ENCODE peak calls at places on chromosome 12, in five cellular contexts. G is neuronal stem cell, I is H9, N is trophoblast cell, L is H1. B is an unnamed sample.

GRCh38 chr12:7042847-7043246 is 17.7 kb upstream of the C1S start:
- DNase-seq in G (no peak), I (no peak), N (peak), L (no peak), B (peak)

GRCh38 chr12:25017336-25017735 is 68.4 kb upstream of the BCAT1 start:
- DNase-seq in G (no peak), I (no peak), N (no peak), L (no peak), B (no peak)

GRCh38 chr12:94980577-94980976 is 22.9 kb downstream of the NDUFA12 start:
- DNase-seq in G (no peak), I (no peak), N (peak), L (no peak), B (peak)

GRCh38 chr12:49187184-49187583 is 1.7 kb downstream of the TUBA1A start:
- DNase-seq in G (no peak), I (no peak), N (no peak), L (no peak), B (peak)

GRCh38 chr12:57177354-57177753 is 29.9 kb upstream of the LRP1-AS start:
- DNase-seq in G (no peak), I (no peak), N (no peak), L (no peak), B (no peak)

GRCh38 chr12:125436686-125437085 is 371.5 kb downstream of the AACS start:
- DNase-seq in G (no peak), I (no peak), N (no peak), L (no peak), B (no peak)

GRCh38 chr12:112992541-112993398 is 14.5 kb downstream of the OAS2 start:
- DNase-seq in G (peak), I (peak), N (peak), L (peak), B (peak)

GRCh38 chr12:96226801-96227348 is 32.7 kb downstream of the ELK3 start:
- DNase-seq in G (no peak), I (no peak), N (no peak), L (no peak), B (no peak)

GRCh38 chr12:56955631-56956256 is 1.7 kb downstream of the RDH16 start:
- DNase-seq in G (no peak), I (no peak), N (no peak), L (no peak), B (peak)

GRCh38 chr12:113271853-113272561 is 50.7 kb downstream of the TPCN1 start:
- DNase-seq in G (no peak), I (no peak), N (peak), L (no peak), B (peak)

GRCh38 chr12:127550271-127550670 is 716.7 kb upstream of the TMEM132C start:
- DNase-seq in G (no peak), I (no peak), N (no peak), L (no peak), B (peak)

GRCh38 chr12:117878598-117878997 is 90.2 kb downstream of the KSR2 start:
- DNase-seq in G (no peak), I (no peak), N (no peak), L (no peak), B (no peak)

GRCh38 chr12:24133385-24133784 is 183.9 kb upstream of the SOX5 start:
- DNase-seq in G (peak), I (peak), N (no peak), L (peak), B (no peak)

GRCh38 chr12:48978741-48979601 is 849 bp downstream of the WNT1 start:
- DNase-seq in G (no peak), I (no peak), N (no peak), L (no peak), B (no peak)

GRCh38 chr12:82682326-82682725 is 4.4 kb upstream of the TMTC2 start:
- DNase-seq in G (no peak), I (no peak), N (no peak), L (no peak), B (no peak)

GRCh38 chr12:31231611-31232360 is 94.2 kb downstream of the SINHCAF start:
- DNase-seq in G (no peak), I (no peak), N (no peak), L (no peak), B (no peak)

GRCh38 chr12:4276524-4277204 is 3.1 kb downstream of the CCND2 start:
- DNase-seq in G (peak), I (peak), N (peak), L (peak), B (peak)

GRCh38 chr12:48350249-48351021 is at the start of gene ZNF641:
- DNase-seq in G (peak), I (peak), N (peak), L (peak), B (peak)

GRCh38 chr12:116442981-116443380 is 116.2 kb upstream of the MAP1LC3B2 start:
- DNase-seq in G (no peak), I (no peak), N (peak), L (no peak), B (peak)

GRCh38 chr12:111446631-111447570 is 41.2 kb downstream of the SH2B3 start:
- DNase-seq in G (no peak), I (no peak), N (no peak), L (peak), B (no peak)

GRCh38 chr12:126069549-126070165 is 1004.4 kb downstream of the AACS start:
- DNase-seq in G (peak), I (peak), N (peak), L (peak), B (peak)

GRCh38 chr12:133192847-133193246 is 11.6 kb downstream of the ZNF268 start:
- DNase-seq in G (no peak), I (no peak), N (no peak), L (no peak), B (no peak)

GRCh38 chr12:30823764-30824163 is 69.0 kb upstream of the CAPRIN2 start:
- DNase-seq in G (no peak), I (peak), N (no peak), L (no peak), B (no peak)

GRCh38 chr12:29283969-29284368 is 97.0 kb downstream of the ERGIC2 start:
- DNase-seq in G (no peak), I (no peak), N (no peak), L (no peak), B (peak)

GRCh38 chr12:76029982-76030377 is 1.6 kb downstream of the PHLDA1 start:
- DNase-seq in G (no peak), I (no peak), N (peak), L (no peak), B (peak)

GRCh38 chr12:122871851-122872785 is 23.8 kb downstream of the VPS37B start:
- DNase-seq in G (no peak), I (peak), N (peak), L (peak), B (peak)

GRCh38 chr12:121776190-121777098 is 17.0 kb downstream of the RHOF start:
- DNase-seq in G (peak), I (peak), N (peak), L (peak), B (peak)

GRCh38 chr12:15364221-15365170 is 42.2 kb downstream of the PTPRO start:
- DNase-seq in G (no peak), I (no peak), N (peak), L (no peak), B (no peak)

GRCh38 chr12:31204995-31205582 is 120.9 kb downstream of the SINHCAF start:
- DNase-seq in G (no peak), I (no peak), N (no peak), L (no peak), B (peak)

GRCh38 chr12:54622463-54623183 is 12.1 kb downstream of the LACRT start:
- DNase-seq in G (no peak), I (no peak), N (peak), L (no peak), B (no peak)

GRCh38 chr12:67269632-67270578 is 747 bp downstream of the CAND1 start:
- DNase-seq in G (no peak), I (peak), N (peak), L (peak), B (no peak)

GRCh38 chr12:47875732-47876131 is 29.1 kb downstream of the VDR start:
- DNase-seq in G (no peak), I (no peak), N (no peak), L (no peak), B (no peak)

GRCh38 chr12:12803186-12803585 is 10.0 kb upstream of the DDX47 start:
- DNase-seq in G (no peak), I (no peak), N (peak), L (no peak), B (peak)

GRCh38 chr12:108311605-108312004 is 27.5 kb downstream of the CMKLR1 start:
- DNase-seq in G (no peak), I (no peak), N (no peak), L (no peak), B (no peak)

DNA sequence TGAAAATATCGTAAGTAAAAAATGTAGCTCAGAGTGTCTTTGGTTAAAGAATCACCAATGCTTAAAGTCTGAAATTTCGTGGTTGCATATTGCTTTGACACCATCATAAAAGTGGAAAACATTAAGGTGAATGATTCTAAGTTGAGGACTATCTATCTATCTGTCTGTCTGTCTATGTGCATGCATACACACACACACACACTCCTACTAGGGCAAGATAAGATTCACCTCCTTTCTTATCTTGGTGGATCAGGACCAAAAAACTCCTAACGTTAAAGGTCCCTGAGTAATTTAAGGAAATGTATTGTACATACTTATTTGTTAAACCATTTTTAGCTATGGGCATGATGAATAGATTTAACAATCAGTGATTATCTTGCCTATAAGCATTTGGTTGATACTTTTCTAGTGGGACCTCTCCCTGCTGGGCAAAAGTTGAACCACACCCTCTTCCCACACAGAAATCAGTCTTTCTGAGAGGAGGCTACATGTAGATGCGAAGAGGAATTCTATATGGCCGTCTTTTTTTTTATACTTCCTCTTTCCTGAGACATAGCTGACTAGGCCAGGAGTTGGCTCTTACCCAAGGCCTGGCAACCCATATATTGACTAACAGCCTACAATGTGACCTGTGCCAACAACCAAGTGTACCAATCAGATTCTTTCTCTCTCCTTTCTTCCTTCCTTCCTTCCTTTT is 19.3 kb upstream of the LLPH start:
- DNase-seq in G (no peak), I (no peak), N (no peak), L (no peak), B (no peak)
- H2BK12ac ChIP-seq in G (no peak), I (no peak), N (no peak), L (no peak), B (no peak)

GRCh38 chr12:52253391-52254179 is 20.5 kb downstream of the KRT7 start:
- DNase-seq in G (no peak), I (no peak), N (peak), L (no peak), B (no peak)
- H2BK12ac ChIP-seq in G (no peak), I (no peak), N (no peak), L (no peak), B (no peak)

DNA sequence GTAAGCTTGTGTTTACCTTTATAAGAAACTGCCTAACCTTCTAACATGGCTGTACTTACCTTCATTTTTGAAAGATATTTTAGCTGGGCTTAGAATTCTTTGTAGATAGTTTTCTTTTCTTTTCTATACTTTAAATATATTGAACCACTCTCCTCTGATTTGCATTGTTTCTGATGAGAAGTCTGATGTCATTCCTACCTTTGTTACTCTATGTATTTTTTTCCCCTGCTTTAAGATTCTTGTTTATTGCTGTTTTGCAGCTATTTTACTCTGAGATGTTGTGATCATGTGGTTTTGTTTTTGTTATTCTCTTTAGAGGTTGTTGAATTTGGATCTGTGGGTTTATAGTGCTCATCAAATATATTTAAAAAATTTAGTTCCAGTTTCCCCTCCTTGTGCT is 31.8 kb downstream of the CNOT2 start:
- DNase-seq in G (no peak), I (no peak), N (no peak), L (no peak), B (no peak)
- H2BK12ac ChIP-seq in G (no peak), I (no peak), N (no peak), L (no peak), B (no peak)

GRCh38 chr12:38961044-38961443 is 55.7 kb upstream of the CPNE8 start:
- DNase-seq in G (no peak), I (no peak), N (no peak), L (no peak), B (no peak)
- H2BK12ac ChIP-seq in G (no peak), I (no peak), N (no peak), L (no peak), B (no peak)

DNA sequence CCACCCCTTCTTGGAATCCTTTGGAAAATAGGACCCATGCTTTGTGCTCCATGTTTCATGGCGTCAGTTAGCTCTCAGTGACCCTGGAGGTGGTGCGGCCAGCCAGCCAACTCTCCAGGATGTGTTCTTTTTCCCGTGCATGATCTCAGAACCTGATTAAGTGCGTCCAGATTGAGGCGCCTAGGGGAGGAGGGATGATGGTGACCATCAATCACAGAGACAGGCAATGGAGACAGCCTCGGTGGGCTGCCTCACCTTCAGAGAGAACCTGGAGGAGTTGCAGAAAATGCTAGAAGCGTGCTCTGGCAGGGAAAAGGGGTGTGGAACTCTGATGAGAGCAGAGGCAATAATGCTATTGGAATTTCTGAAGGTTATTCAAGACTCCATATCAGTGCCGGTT is 53.1 kb upstream of the IGF1 start:
- DNase-seq in G (no peak), I (no peak), N (no peak), L (no peak), B (no peak)
- H2BK12ac ChIP-seq in G (no peak), I (no peak), N (no peak), L (no peak), B (no peak)

DNA sequence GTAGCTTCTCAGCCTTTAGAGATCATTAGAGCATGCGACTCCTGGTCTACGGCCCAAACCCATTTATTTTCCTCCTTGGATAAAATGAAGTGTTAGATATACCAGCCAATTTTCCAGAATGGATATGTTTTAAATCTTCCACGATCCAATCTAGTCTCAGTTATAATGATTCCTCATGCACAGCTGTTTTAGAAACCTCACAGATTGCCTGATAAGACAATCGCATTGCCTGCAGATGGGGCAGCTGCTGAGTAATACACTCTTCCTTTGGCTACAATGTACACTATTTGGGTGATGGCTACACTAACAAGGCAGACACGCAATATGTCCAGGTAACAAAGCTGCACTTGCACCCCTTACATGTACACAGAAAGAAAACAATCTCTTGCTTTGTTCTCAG is 227.1 kb downstream of the GLT1D1 start:
- DNase-seq in G (no peak), I (no peak), N (no peak), L (no peak), B (no peak)
- H2BK12ac ChIP-seq in G (no peak), I (no peak), N (no peak), L (no peak), B (no peak)

GRCh38 chr12:105841880-105842279 is 296.9 kb downstream of the NUAK1 start:
- DNase-seq in G (no peak), I (no peak), N (no peak), L (no peak), B (no peak)

GRCh38 chr12:105839629-105840127 is 299.1 kb downstream of the NUAK1 start:
- DNase-seq in G (no peak), I (no peak), N (no peak), L (no peak), B (no peak)

GRCh38 chr12:105836235-105836634 is 302.5 kb downstream of the NUAK1 start:
- DNase-seq in G (no peak), I (no peak), N (no peak), L (no peak), B (no peak)

GRCh38 chr12:105843989-105844768 is 294.6 kb downstream of the NUAK1 start:
- DNase-seq in G (no peak), I (no peak), N (peak), L (no peak), B (peak)

GRCh38 chr12:105840384-105840783 is 298.4 kb downstream of the NUAK1 start:
- DNase-seq in G (no peak), I (no peak), N (no peak), L (no peak), B (no peak)
- H2BK12ac ChIP-seq in G (no peak), I (no peak), N (no peak), L (no peak), B (no peak)

DNA sequence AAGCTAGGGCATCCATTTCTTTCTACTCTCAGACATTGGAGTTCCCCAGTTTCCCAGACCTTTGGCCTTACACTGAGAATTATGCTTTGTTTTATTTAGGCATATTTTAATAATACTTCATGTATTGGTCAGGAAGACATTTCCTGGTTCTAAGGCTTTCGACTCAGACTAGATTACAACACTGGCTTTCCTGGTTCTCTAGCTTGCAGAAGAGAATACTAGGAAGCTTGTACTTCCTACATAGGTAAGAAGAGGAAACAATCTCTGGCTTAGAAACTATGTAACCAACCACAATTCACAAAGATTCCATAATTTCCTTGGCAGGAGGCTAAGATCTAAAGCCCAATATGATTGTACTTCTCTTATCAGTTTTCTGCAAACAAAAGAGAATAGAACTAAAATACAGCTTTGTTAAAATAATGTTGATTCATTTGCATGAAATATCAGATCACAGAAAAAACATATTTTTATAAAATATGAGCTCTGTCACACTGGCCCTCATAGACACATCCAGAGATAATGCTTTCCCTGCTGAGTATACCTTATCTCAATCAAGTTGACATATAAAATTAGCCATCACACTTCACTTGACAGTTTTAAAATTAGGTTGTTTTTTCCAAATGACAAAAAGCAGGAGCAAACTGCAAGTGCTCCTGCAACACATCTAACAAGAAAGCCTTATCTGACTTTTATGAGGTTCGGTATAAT is 30.5 kb downstream of the CLEC2D start:
- DNase-seq in G (no peak), I (no peak), N (no peak), L (no peak), B (peak)
- H2BK12ac ChIP-seq in G (no peak), I (no peak), N (no peak), L (no peak), B (no peak)

DNA sequence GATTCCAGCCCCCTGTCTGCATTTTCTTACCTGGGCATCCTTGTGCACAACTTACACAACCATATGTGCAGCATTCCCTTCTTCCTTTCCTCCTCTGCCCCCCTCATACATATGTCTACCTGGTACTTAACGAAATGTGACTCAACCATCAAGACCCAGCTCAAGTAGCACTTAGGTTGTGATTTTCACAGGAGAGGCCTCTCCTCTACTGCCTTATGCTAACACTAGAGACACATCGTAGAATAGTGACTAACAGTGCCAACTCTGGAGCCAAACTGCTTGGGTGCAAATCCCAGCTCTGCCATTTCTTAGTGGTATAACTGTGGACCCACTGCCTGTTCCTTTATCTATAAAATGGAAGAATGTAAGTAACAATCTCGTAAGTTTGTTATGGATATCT is 24.1 kb upstream of the PLEKHA5 start:
- DNase-seq in G (no peak), I (no peak), N (no peak), L (no peak), B (no peak)
- H2BK12ac ChIP-seq in G (no peak), I (no peak), N (no peak), L (no peak), B (no peak)